ENCODE peak calls at places on chromosomes 16 and 17, in six cellular contexts. U is neuronal stem cell, V is IMR-90, S is mesendoderm, A is H1, Q is mesenchymal stem cell. H is an unnamed sample.

GRCh38 chr17:29573558-29573870 is 5.0 kb downstream of the TP53I13 start:
- DNase-seq in S (no peak), U (no peak), Q (no peak), A (no peak), V (no peak), H (peak)

GRCh38 chr17:7774037-7774659 is 56.6 kb downstream of the DNAH2 start:
- DNase-seq in Q (peak), U (no peak), S (peak), V (peak), A (no peak), H (no peak)

GRCh38 chr17:7490144-7490543 is 6.0 kb downstream of the POLR2A start:
- DNase-seq in S (no peak), V (no peak), Q (no peak), A (no peak), U (no peak), H (no peak)

GRCh38 chr16:5073279-5073629 is 1.6 kb downstream of the ALG1 start:
- DNase-seq in S (no peak), A (no peak), V (peak), U (no peak), Q (peak), H (no peak)

GRCh38 chr16:12917653-12918052 is 16.3 kb downstream of the SHISA9 start:
- DNase-seq in A (no peak), U (no peak), V (no peak), Q (no peak), S (peak), H (no peak)

GRCh38 chr17:14150604-14151003 is 81.3 kb downstream of the COX10 start:
- DNase-seq in V (no peak), S (no peak), U (no peak), A (no peak), Q (peak), H (no peak)

GRCh38 chr17:37278247-37278894 is 97.4 kb upstream of the C17orf78 start:
- DNase-seq in V (no peak), U (no peak), S (no peak), Q (no peak), A (no peak), H (no peak)

GRCh38 chr17:56172517-56172982 is 19.3 kb downstream of the ANKFN1 start:
- DNase-seq in S (peak), U (no peak), Q (no peak), V (no peak), A (no peak), H (peak)

GRCh38 chr17:32015245-32016013 is 8.2 kb downstream of the LRRC37B start:
- DNase-seq in S (no peak), A (no peak), Q (no peak), U (no peak), V (peak), H (no peak)

GRCh38 chr17:78359936-78360370 is at the start of gene SOCS3:
- DNase-seq in S (peak), A (peak), U (peak), V (peak), Q (peak), H (peak)

GRCh38 chr17:29659155-29659554 is 36.4 kb upstream of the CORO6 start:
- DNase-seq in Q (no peak), V (no peak), U (no peak), A (no peak), S (no peak), H (no peak)

GRCh38 chr17:27466376-27466747 is 10.1 kb downstream of the KSR1 start:
- DNase-seq in U (no peak), V (no peak), A (no peak), Q (no peak), S (no peak), H (peak)

GRCh38 chr16:88353691-88354090 is 29.1 kb upstream of the ZNF469 start:
- DNase-seq in V (no peak), Q (no peak), S (no peak), U (no peak), A (no peak), H (no peak)

GRCh38 chr17:63700528-63701441 is 860 bp upstream of the LIMD2 start:
- DNase-seq in U (peak), A (no peak), S (peak), V (peak), Q (peak), H (peak)

GRCh38 chr17:17533901-17534441 is 37.8 kb upstream of the RASD1 start:
- DNase-seq in U (no peak), S (no peak), V (no peak), Q (no peak), A (no peak), H (no peak)

GRCh38 chr17:19341641-19342610 is 20.6 kb downstream of the B9D1 start:
- DNase-seq in S (peak), V (peak), U (no peak), Q (peak), A (no peak), H (peak)

GRCh38 chr17:32558328-32558955 is 71.6 kb downstream of the CDK5R1 start:
- DNase-seq in A (no peak), Q (no peak), S (no peak), U (no peak), V (no peak), H (no peak)

GRCh38 chr17:44926841-44927525 is 11.7 kb upstream of the GFAP start:
- DNase-seq in Q (no peak), S (no peak), U (no peak), V (no peak), A (no peak), H (no peak)

GRCh38 chr16:856101-856500 is 55.6 kb upstream of the GNG13 start:
- DNase-seq in Q (no peak), V (no peak), U (no peak), S (no peak), A (no peak), H (no peak)
- H2BK15ac ChIP-seq in Q (no peak), V (no peak), U (no peak), S (no peak), A (no peak), H (no peak)

GRCh38 chr16:73032548-73033270 is 15.2 kb downstream of the ZFHX3 start:
- DNase-seq in Q (peak), U (no peak), V (no peak), S (peak), A (no peak), H (peak)

GRCh38 chr16:73036074-73036826 is 11.7 kb downstream of the ZFHX3 start:
- DNase-seq in A (no peak), Q (peak), S (peak), U (peak), V (no peak), H (peak)

GRCh38 chr16:73033271-73033998 is 14.5 kb downstream of the ZFHX3 start:
- DNase-seq in U (no peak), A (no peak), Q (peak), V (no peak), S (peak), H (peak)

GRCh38 chr16:73037331-73037745 is 10.6 kb downstream of the ZFHX3 start:
- DNase-seq in Q (peak), S (peak), A (no peak), V (no peak), U (no peak), H (no peak)

DNA sequence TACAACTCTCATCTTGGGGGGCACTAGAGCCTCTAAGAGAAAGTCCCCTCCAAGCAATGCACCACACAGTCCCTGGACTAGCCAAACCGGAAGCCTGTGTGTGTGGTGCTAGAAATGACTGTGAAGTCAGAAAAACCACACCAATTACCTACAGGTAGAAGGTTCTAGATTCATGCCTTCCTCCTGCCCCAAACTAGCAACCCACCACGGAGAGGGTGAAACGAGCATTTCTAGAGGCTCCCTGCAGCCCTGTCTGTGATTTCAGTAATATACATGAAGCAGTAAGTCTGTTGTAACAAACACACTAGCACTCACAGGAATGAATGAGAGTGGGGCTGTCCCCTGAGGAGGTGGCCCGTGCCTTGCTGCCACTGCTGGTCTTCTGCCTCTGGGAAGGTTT is 13.6 kb downstream of the ZFHX3 start:
- DNase-seq in V (no peak), Q (no peak), S (no peak), A (no peak), U (no peak), H (no peak)
- H2BK15ac ChIP-seq in V (no peak), Q (no peak), S (no peak), A (no peak), U (no peak), H (no peak)

GRCh38 chr16:77763994-77764393 is 24.4 kb upstream of the VAT1L start:
- DNase-seq in S (no peak), V (no peak), Q (no peak), U (no peak), A (no peak), H (no peak)
- H2BK15ac ChIP-seq in S (no peak), V (peak), Q (peak), U (no peak), A (no peak), H (no peak)

DNA sequence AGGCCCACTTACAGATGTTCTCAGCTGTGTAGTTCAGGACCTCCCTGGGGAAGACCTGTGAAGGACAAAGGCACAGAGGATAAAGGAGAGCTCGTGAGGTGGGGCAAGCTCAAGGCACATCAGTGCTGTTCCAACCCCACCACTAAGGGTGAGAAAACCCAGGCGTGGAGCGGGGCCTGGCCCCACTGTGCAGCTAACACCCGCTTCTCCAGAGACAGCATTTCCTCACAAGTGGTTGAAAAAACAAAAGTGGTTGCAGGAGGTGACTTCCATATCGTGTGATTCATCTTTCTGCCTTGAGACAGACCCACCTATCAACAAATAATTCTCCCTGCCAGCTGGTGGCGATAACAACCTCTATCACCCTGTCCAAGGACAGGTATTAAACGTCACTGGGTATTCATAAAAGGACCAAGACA is 30.0 kb downstream of the SNN start:
- DNase-seq in S (no peak), V (peak), A (no peak), U (no peak), Q (no peak), H (no peak)
- H2BK15ac ChIP-seq in S (no peak), V (no peak), A (no peak), U (no peak), Q (no peak), H (no peak)

GRCh38 chr16:3823427-3823826 is 57.1 kb downstream of the CREBBP start:
- DNase-seq in U (no peak), Q (no peak), S (no peak), V (no peak), A (no peak), H (no peak)

GRCh38 chr16:3822366-3823045 is 58.0 kb downstream of the CREBBP start:
- DNase-seq in A (no peak), S (no peak), Q (no peak), U (no peak), V (peak), H (no peak)

GRCh38 chr16:3825940-3826339 is 54.6 kb downstream of the CREBBP start:
- DNase-seq in V (no peak), U (no peak), S (no peak), Q (no peak), A (no peak), H (no peak)

GRCh38 chr16:3824121-3824795 is 56.3 kb downstream of the CREBBP start:
- DNase-seq in V (no peak), Q (no peak), S (no peak), U (no peak), A (no peak), H (no peak)

GRCh38 chr16:3825103-3825502 is 55.4 kb downstream of the CREBBP start:
- DNase-seq in U (no peak), Q (peak), A (no peak), S (no peak), V (peak), H (no peak)
- H2BK15ac ChIP-seq in U (no peak), Q (no peak), A (no peak), S (no peak), V (no peak), H (no peak)

DNA sequence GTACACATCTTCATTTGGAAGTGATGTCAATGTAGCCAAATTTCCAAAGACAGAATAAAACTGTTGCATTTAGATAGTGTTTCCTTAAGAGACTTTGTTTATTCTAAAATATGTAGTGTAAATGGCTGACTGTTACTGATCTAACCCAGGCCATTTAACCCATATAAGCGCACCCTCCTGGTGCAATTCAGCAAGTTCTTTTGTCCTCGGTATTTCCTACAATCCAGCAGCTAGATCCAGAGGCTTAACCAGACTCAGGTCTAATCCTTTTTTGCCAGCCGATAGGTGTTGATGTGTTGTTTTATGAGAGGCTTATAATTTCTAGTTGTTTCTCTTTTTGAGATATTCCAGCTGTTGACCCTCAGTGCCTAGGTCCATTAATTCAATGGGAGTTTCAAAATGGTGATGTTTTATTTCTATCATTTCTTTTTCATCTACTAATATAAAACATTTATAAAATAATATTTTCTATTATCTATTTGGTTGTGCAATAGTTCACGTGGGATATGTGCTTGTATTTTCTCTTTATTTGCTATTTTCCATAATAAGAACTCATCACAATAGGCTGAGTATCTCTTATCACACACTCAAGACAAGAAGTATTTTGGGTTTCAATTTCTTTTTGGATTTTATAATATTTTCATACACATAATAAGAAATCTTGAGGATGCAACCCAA is 14.5 kb downstream of the ABCA9 start:
- DNase-seq in U (no peak), Q (no peak), S (peak), V (no peak), A (no peak), H (no peak)
- H2BK15ac ChIP-seq in U (no peak), Q (no peak), S (no peak), V (no peak), A (no peak), H (no peak)

GRCh38 chr16:86519007-86519648 is 8.8 kb downstream of the FOXF1 start:
- DNase-seq in V (peak), Q (peak), A (no peak), S (no peak), U (no peak), H (no peak)
- H2BK15ac ChIP-seq in V (no peak), Q (no peak), A (no peak), S (no peak), U (no peak), H (no peak)

DNA sequence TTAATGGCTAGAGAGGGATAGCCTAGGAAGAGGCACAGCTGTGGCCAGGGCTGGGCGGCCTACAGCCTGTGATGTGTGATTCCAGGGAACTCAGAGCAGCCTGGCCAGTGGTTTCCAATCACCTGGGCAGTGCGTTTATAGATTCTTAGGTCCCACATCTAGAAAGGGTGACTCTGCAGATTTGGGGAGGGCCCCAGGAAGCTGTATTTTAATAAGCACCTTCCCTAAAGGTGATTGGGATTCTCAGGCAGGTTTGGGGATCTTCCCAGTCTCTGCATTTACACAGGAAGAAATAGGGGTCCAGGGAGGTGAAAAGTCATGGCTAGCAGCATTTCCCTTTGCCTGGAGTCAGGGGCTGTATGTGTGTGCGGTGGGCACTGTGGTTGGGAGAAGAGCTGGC is 9.5 kb downstream of the SPNS2 start:
- DNase-seq in A (no peak), S (no peak), U (no peak), V (no peak), Q (no peak), H (no peak)
- H2BK15ac ChIP-seq in A (no peak), S (no peak), U (peak), V (no peak), Q (no peak), H (no peak)

DNA sequence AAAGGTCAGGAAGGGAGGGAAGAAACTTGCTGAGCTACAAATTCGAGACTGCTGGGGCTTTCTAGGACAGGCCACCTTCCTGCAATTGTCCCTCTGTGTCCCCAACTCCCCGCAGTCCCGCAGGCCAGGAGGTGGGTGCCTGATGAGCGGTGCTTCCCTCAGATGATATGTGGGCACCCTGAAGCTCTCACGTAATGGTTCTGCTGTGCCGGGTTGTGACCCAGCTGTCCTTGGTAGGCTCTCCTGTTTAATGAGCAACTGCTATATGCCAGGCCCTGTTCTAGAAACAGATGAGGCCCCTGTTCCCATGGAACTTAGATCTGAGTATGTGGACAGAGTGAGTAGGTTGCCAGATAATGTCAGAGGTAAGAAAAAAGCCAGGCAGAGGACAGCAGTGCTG is 22.0 kb upstream of the MYO15B start:
- DNase-seq in S (no peak), A (no peak), Q (no peak), U (no peak), V (no peak), H (no peak)
- H2BK15ac ChIP-seq in S (no peak), A (no peak), Q (peak), U (no peak), V (no peak), H (no peak)